ENCODE peak calls at places on chromosomes 5 and 9, in four cellular contexts. Z is HepG2, Y is GM20000, A is fibroblast of pulmonary artery. G is an unnamed sample.

GRCh38 chr5:76547242-76547890 is 75.8 kb downstream of the F2RL2 start:
- DNase-seq in Z (no peak), Y (peak), A (no peak), G (no peak)

GRCh38 chr5:95935553-95936100 is 26.0 kb downstream of the ELL2 start:
- DNase-seq in Z (no peak), Y (no peak), A (no peak), G (no peak)

GRCh38 chr9:93183663-93184438 is at the start of gene WNK2:
- DNase-seq in Z (no peak), Y (peak), A (no peak), G (no peak)

GRCh38 chr9:84000186-84000585 is 19.6 kb downstream of the RMI1 start:
- DNase-seq in Z (no peak), Y (no peak), A (peak), G (no peak)

GRCh38 chr9:102631559-102631958 is 363.6 kb upstream of the CYLC2 start:
- DNase-seq in Z (peak), Y (no peak), A (peak), G (peak)

GRCh38 chr9:125829743-125830142 is 82.6 kb downstream of the PBX3 start:
- DNase-seq in Z (no peak), Y (peak), A (peak), G (no peak)

GRCh38 chr5:74392698-74393431 is 247.7 kb downstream of the ENC1 start:
- DNase-seq in Z (no peak), Y (no peak), A (peak), G (no peak)

GRCh38 chr5:132055808-132056609 is 4.4 kb upstream of the IL3 start:
- DNase-seq in Z (no peak), Y (no peak), A (no peak), G (no peak)

GRCh38 chr5:121378559-121379359 is 472.9 kb upstream of the FTMT start:
- DNase-seq in Z (no peak), Y (no peak), A (no peak), G (no peak)

GRCh38 chr9:100011062-100011681 is 87.6 kb downstream of the ERP44 start:
- DNase-seq in Z (peak), Y (peak), A (peak), G (peak)

GRCh38 chr5:1011226-1011631 is 2.6 kb downstream of the NKD2 start:
- DNase-seq in Z (peak), Y (peak), A (no peak), G (peak)

GRCh38 chr9:965497-965896 is 11.0 kb upstream of the DMRT3 start:
- DNase-seq in Z (no peak), Y (no peak), A (no peak), G (no peak)

GRCh38 chr5:160315968-160316367 is 3.6 kb upstream of the CCNJL start:
- DNase-seq in Z (peak), Y (no peak), A (peak), G (peak)

GRCh38 chr5:54539001-54539400 is 21.4 kb downstream of the SNX18 start:
- DNase-seq in Z (no peak), Y (no peak), A (no peak), G (no peak)

GRCh38 chr5:68920888-68921287 is 172.9 kb upstream of the SLC30A5 start:
- DNase-seq in Z (no peak), Y (no peak), A (no peak), G (no peak)

GRCh38 chr5:82405618-82406199 is 127.6 kb upstream of the RPS23 start:
- DNase-seq in Z (peak), Y (no peak), A (peak), G (peak)

GRCh38 chr5:10762178-10762775 is 1.2 kb upstream of the DAP start:
- DNase-seq in Z (no peak), Y (no peak), A (peak), G (no peak)

GRCh38 chr5:14720236-14720923 is 55.9 kb downstream of the OTULIN start:
- DNase-seq in Z (no peak), Y (no peak), A (peak), G (no peak)

GRCh38 chr9:3931996-3932906 is 367.6 kb downstream of the GLIS3 start:
- DNase-seq in Z (no peak), Y (no peak), A (no peak), G (no peak)

GRCh38 chr9:27292646-27293045 is 4.3 kb downstream of the EQTN start:
- DNase-seq in Z (no peak), Y (no peak), A (no peak), G (no peak)

GRCh38 chr5:151184316-151185042 is 26.9 kb upstream of the ANXA6 start:
- DNase-seq in Z (no peak), Y (no peak), A (no peak), G (no peak)

GRCh38 chr5:322281-322941 is 897 bp downstream of the AHRR start:
- DNase-seq in Z (no peak), Y (peak), A (no peak), G (no peak)

GRCh38 chr5:1285883-1286291 is 9.0 kb downstream of the TERT start:
- DNase-seq in Z (no peak), Y (no peak), A (no peak), G (no peak)

GRCh38 chr5:90866333-90866732 is 307.7 kb downstream of the ADGRV1 start:
- DNase-seq in Z (peak), Y (peak), A (peak), G (peak)

GRCh38 chr9:126510564-126510963 is 103.2 kb upstream of the LMX1B start:
- DNase-seq in Z (no peak), Y (no peak), A (no peak), G (no peak)

GRCh38 chr9:127918201-127919107 is 1.6 kb upstream of the ST6GALNAC4 start:
- DNase-seq in Z (no peak), Y (no peak), A (peak), G (peak)

GRCh38 chr9:120876842-120877240 is at the start of gene PHF19:
- DNase-seq in Z (peak), Y (no peak), A (peak), G (peak)

GRCh38 chr5:88281322-88281721 is 12.7 kb upstream of the TMEM161B start:
- DNase-seq in Z (no peak), Y (no peak), A (no peak), G (no peak)

GRCh38 chr9:93826905-93827544 is 128.1 kb downstream of the BARX1 start:
- DNase-seq in Z (no peak), Y (no peak), A (no peak), G (no peak)

GRCh38 chr5:60248900-60249299 is 355.4 kb upstream of the PDE4D start:
- DNase-seq in Z (no peak), Y (peak), A (no peak), G (no peak)

GRCh38 chr5:96187309-96188027 is 225.8 kb upstream of the ELL2 start:
- DNase-seq in Z (peak), Y (no peak), A (no peak), G (no peak)

GRCh38 chr5:81360640-81361039 is 33.3 kb downstream of the ACOT12 start:
- DNase-seq in Z (no peak), Y (no peak), A (no peak), G (no peak)

GRCh38 chr5:67268233-67269011 is 71.8 kb upstream of the CD180 start:
- DNase-seq in Z (peak), Y (no peak), A (peak), G (peak)

GRCh38 chr5:16229357-16229940 is 49.9 kb upstream of the MARCHF11 start:
- DNase-seq in Z (no peak), Y (no peak), A (no peak), G (no peak)

GRCh38 chr9:132143359-132143758 is 18.5 kb upstream of the NTNG2 start:
- DNase-seq in Z (no peak), Y (no peak), A (no peak), G (no peak)

DNA sequence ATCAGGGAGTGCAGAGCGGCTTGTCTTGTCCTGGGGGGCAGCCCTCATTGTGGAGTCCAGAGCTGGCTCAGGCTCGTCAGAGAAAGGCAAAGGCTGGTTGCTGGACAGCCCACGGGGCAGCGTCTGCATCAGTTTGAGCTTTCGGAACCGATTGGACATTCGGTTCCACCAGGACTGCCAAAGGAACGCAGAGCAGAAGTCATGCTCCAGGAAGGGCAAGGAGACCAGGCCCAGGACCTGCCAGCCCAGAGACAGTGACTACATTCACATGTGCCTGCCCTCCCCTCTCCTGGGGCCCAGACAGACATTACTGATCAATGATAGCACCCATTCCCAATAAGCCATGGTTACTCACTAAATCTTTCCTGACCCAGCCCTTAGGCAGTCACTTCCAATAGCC is 18.1 kb downstream of the ANKS6 start:
- DNase-seq in Z (no peak), Y (no peak), A (no peak), G (no peak)
- TF ChIP-seq CTCF in Z (no peak), Y (no peak), A (no peak), G (no peak)

GRCh38 chr9:134326754-134327526 is 685 bp downstream of the RXRA start:
- DNase-seq in Z (no peak), Y (peak), A (no peak), G (peak)
- TF ChIP-seq CTCF in Z (no peak), Y (no peak), A (no peak), G (no peak)

DNA sequence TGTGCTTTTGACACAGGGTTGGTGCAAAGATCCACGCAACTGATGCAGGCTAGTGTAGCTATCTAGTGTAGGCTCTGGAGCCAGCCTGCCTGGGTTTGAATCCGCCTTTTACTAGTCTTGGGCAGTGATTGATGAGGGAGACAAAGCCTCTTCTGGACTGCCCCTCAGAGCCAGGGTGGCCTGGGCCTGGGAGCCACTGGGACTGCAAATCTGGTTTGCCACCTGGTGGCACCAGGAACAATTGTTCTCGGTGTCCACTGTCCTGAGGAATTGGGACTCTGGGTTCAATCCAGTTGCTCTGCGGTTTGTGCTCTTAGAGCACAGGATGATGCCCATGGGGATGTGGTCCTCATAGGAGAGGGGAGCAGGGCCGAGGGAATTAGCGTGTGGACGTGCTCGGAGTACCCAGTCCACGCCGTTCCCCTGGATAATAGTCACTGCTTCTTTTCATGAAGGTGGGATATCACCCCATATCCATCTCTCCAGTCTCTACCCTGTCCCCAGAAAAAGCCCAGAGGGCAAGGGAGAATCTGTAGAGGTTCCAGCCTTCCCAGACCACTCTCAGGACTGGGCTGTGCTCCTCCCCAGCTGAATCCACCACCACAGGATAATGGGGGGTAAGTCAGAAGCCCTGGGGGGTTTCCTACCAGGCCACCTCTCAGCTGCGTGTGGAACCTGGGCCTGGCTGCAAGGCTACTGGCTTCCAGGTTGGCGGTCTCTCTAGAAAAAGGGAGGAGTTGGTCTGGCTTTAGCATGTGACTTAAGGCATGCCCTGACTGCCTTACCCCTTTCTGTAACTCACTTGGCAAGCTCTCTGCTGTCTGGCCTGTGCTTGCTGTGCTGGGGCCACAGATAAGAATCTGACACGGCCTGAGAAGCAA is 1.9 kb downstream of the B4GALT7 start:
- DNase-seq in Z (peak), Y (no peak), A (no peak), G (no peak)
- TF ChIP-seq CTCF in Z (peak), Y (no peak), A (no peak), G (no peak)

GRCh38 chr5:167708449-167708848 is 583.0 kb upstream of the WWC1 start:
- DNase-seq in Z (no peak), Y (no peak), A (no peak), G (no peak)
- TF ChIP-seq CTCF in Z (no peak), Y (no peak), A (no peak), G (no peak)